ENCODE peak calls at places on chromosomes 6 and 20, in nine cellular contexts. Y is A673; P is AG20443; B is Caco-2; W is stimulated activated CD8-positive, alpha-beta memory T cell treated with anti-CD3 and anti-CD28 coated beads, Interleukin-4, amount 100 ng/mL, for 1 hour; R is retina; N is small intestine; M is HS-5; D is heart left ventricle. C is an unnamed sample.

GRCh38 chr6:76026101-76026500 is 46.4 kb downstream of the IMPG1 start:
- DNase-seq in W (no peak), D (no peak), N (no peak), Y (no peak), R (no peak), P (no peak), B (no peak), M (no peak), C (no peak)

GRCh38 chr6:38188677-38189335 is 369.3 kb downstream of the ZFAND3 start:
- DNase-seq in Y (no peak), D (no peak), P (no peak), W (no peak), M (no peak), N (no peak), R (no peak), B (no peak), C (no peak)

GRCh38 chr20:50092436-50092835 is 20.5 kb downstream of the UBE2V1 start:
- DNase-seq in B (no peak), N (no peak), R (no peak), M (no peak), P (peak), Y (no peak), W (no peak), D (no peak), C (no peak)

GRCh38 chr6:29864037-29864795 is 36.6 kb downstream of the HLA-G start:
- DNase-seq in N (no peak), P (no peak), D (no peak), W (no peak), B (no peak), Y (no peak), M (no peak), R (no peak), C (no peak)

GRCh38 chr20:32474967-32475819 is 109.9 kb downstream of the NOL4L start:
- DNase-seq in N (peak), P (peak), W (no peak), Y (no peak), B (peak), M (peak), D (peak), R (peak), C (peak)

GRCh38 chr6:107383705-107384104 is 75.7 kb downstream of the PDSS2 start:
- DNase-seq in B (no peak), N (no peak), D (no peak), R (no peak), W (no peak), P (no peak), M (no peak), Y (no peak), C (no peak)

GRCh38 chr6:27861276-27861840 is 50.8 kb downstream of the OR2B2 start:
- DNase-seq in R (no peak), B (no peak), P (no peak), N (no peak), W (no peak), Y (no peak), D (no peak), M (no peak), C (no peak)

GRCh38 chr6:26045046-26045938 is 41.9 kb upstream of the HFE start:
- DNase-seq in M (peak), W (no peak), B (no peak), R (peak), Y (peak), D (peak), N (peak), P (peak), C (peak)

GRCh38 chr6:110537208-110538123 is 61.1 kb upstream of the SLC22A16 start:
- DNase-seq in R (no peak), Y (peak), W (no peak), N (peak), M (peak), D (no peak), P (peak), B (no peak), C (peak)

GRCh38 chr6:18429655-18430054 is 42.5 kb downstream of the RNF144B start:
- DNase-seq in Y (no peak), W (no peak), D (no peak), M (no peak), B (no peak), R (no peak), P (no peak), N (no peak), C (no peak)